ENCODE peak calls at places on chromosome 19, in ten cellular contexts. One of them, this sample, is unnamed.

GRCh38 chr19:43820098-43820860 is 6.8 kb upstream of the ZNF283 start:
- DNase-seq in transverse colon: no peak
- DNase-seq in mammary epithelial cell: peak
- DNase-seq in WERI-Rb-1: peak
- DNase-seq in adrenal gland: no peak
- DNase-seq in keratinocyte: no peak
- DNase-seq in naive thymus-derived CD4-positive, alpha-beta T cell: no peak
- DNase-seq in prostate gland: no peak
- DNase-seq in fibroblast of lung: peak
- DNase-seq in neural progenitor cell: no peak
- DNase-seq in this sample: no peak

GRCh38 chr19:7868671-7869452 is 5.3 kb downstream of the PRR36 start:
- DNase-seq in transverse colon: peak
- DNase-seq in mammary epithelial cell: peak
- DNase-seq in WERI-Rb-1: peak
- DNase-seq in adrenal gland: peak
- DNase-seq in keratinocyte: no peak
- DNase-seq in naive thymus-derived CD4-positive, alpha-beta T cell: peak
- DNase-seq in prostate gland: peak
- DNase-seq in fibroblast of lung: peak
- DNase-seq in neural progenitor cell: peak
- DNase-seq in this sample: no peak

GRCh38 chr19:53517114-53517741 is 20.7 kb upstream of the ZNF331 start:
- DNase-seq in transverse colon: no peak
- DNase-seq in mammary epithelial cell: no peak
- DNase-seq in WERI-Rb-1: no peak
- DNase-seq in adrenal gland: no peak
- DNase-seq in keratinocyte: no peak
- DNase-seq in naive thymus-derived CD4-positive, alpha-beta T cell: no peak
- DNase-seq in prostate gland: no peak
- DNase-seq in fibroblast of lung: no peak
- DNase-seq in neural progenitor cell: no peak
- DNase-seq in this sample: no peak

GRCh38 chr19:13718733-13719132 is 45.6 kb upstream of the MRI1 start:
- DNase-seq in transverse colon: peak
- DNase-seq in mammary epithelial cell: peak
- DNase-seq in WERI-Rb-1: peak
- DNase-seq in adrenal gland: no peak
- DNase-seq in keratinocyte: no peak
- DNase-seq in naive thymus-derived CD4-positive, alpha-beta T cell: no peak
- DNase-seq in prostate gland: no peak
- DNase-seq in fibroblast of lung: peak
- DNase-seq in neural progenitor cell: peak
- DNase-seq in this sample: no peak

GRCh38 chr19:35693835-35694599 is 10.3 kb upstream of the ZBTB32 start:
- DNase-seq in transverse colon: peak
- DNase-seq in mammary epithelial cell: peak
- DNase-seq in WERI-Rb-1: peak
- DNase-seq in adrenal gland: peak
- DNase-seq in keratinocyte: peak
- DNase-seq in naive thymus-derived CD4-positive, alpha-beta T cell: peak
- DNase-seq in prostate gland: peak
- DNase-seq in fibroblast of lung: peak
- DNase-seq in neural progenitor cell: peak
- DNase-seq in this sample: no peak

GRCh38 chr19:4730740-4731171 is 7.1 kb upstream of the DPP9 start:
- DNase-seq in transverse colon: peak
- DNase-seq in mammary epithelial cell: no peak
- DNase-seq in WERI-Rb-1: peak
- DNase-seq in adrenal gland: no peak
- DNase-seq in keratinocyte: no peak
- DNase-seq in naive thymus-derived CD4-positive, alpha-beta T cell: peak
- DNase-seq in prostate gland: no peak
- DNase-seq in fibroblast of lung: no peak
- DNase-seq in neural progenitor cell: no peak
- DNase-seq in this sample: no peak

GRCh38 chr19:29866011-29866410 is 54.2 kb downstream of the CCNE1 start:
- DNase-seq in transverse colon: no peak
- DNase-seq in mammary epithelial cell: no peak
- DNase-seq in WERI-Rb-1: no peak
- DNase-seq in adrenal gland: no peak
- DNase-seq in keratinocyte: no peak
- DNase-seq in naive thymus-derived CD4-positive, alpha-beta T cell: no peak
- DNase-seq in prostate gland: no peak
- DNase-seq in fibroblast of lung: no peak
- DNase-seq in neural progenitor cell: no peak
- DNase-seq in this sample: no peak

GRCh38 chr19:21463449-21464105 is 41.8 kb upstream of the ZNF429 start:
- DNase-seq in transverse colon: peak
- DNase-seq in mammary epithelial cell: peak
- DNase-seq in WERI-Rb-1: peak
- DNase-seq in adrenal gland: peak
- DNase-seq in keratinocyte: no peak
- DNase-seq in naive thymus-derived CD4-positive, alpha-beta T cell: no peak
- DNase-seq in prostate gland: peak
- DNase-seq in fibroblast of lung: peak
- DNase-seq in neural progenitor cell: peak
- DNase-seq in this sample: no peak

GRCh38 chr19:14835011-14835410 is at the start of the genes OR7A5 and OR7C1:
- DNase-seq in transverse colon: no peak
- DNase-seq in mammary epithelial cell: no peak
- DNase-seq in WERI-Rb-1: no peak
- DNase-seq in adrenal gland: peak
- DNase-seq in keratinocyte: no peak
- DNase-seq in naive thymus-derived CD4-positive, alpha-beta T cell: no peak
- DNase-seq in prostate gland: peak
- DNase-seq in fibroblast of lung: peak
- DNase-seq in neural progenitor cell: no peak
- DNase-seq in this sample: no peak

GRCh38 chr19:19372656-19373416 is 32.6 kb upstream of the GATAD2A start:
- DNase-seq in transverse colon: peak
- DNase-seq in mammary epithelial cell: no peak
- DNase-seq in WERI-Rb-1: peak
- DNase-seq in adrenal gland: peak
- DNase-seq in keratinocyte: no peak
- DNase-seq in naive thymus-derived CD4-positive, alpha-beta T cell: no peak
- DNase-seq in prostate gland: no peak
- DNase-seq in fibroblast of lung: peak
- DNase-seq in neural progenitor cell: no peak
- DNase-seq in this sample: no peak

GRCh38 chr19:14529254-14530004 is at the start of gene TECR:
- DNase-seq in transverse colon: peak
- DNase-seq in mammary epithelial cell: peak
- DNase-seq in WERI-Rb-1: peak
- DNase-seq in adrenal gland: peak
- DNase-seq in keratinocyte: peak
- DNase-seq in naive thymus-derived CD4-positive, alpha-beta T cell: peak
- DNase-seq in prostate gland: peak
- DNase-seq in fibroblast of lung: peak
- DNase-seq in neural progenitor cell: peak
- DNase-seq in this sample: peak

GRCh38 chr19:3725640-3726310 is 17.6 kb downstream of the TJP3 start:
- DNase-seq in transverse colon: peak
- DNase-seq in mammary epithelial cell: no peak
- DNase-seq in WERI-Rb-1: no peak
- DNase-seq in adrenal gland: peak
- DNase-seq in keratinocyte: no peak
- DNase-seq in naive thymus-derived CD4-positive, alpha-beta T cell: no peak
- DNase-seq in prostate gland: no peak
- DNase-seq in fibroblast of lung: no peak
- DNase-seq in neural progenitor cell: peak
- DNase-seq in this sample: no peak

GRCh38 chr19:38210458-38210987 is 13.5 kb downstream of the DPF1 start:
- DNase-seq in transverse colon: peak
- DNase-seq in mammary epithelial cell: no peak
- DNase-seq in WERI-Rb-1: no peak
- DNase-seq in adrenal gland: no peak
- DNase-seq in keratinocyte: no peak
- DNase-seq in naive thymus-derived CD4-positive, alpha-beta T cell: no peak
- DNase-seq in prostate gland: no peak
- DNase-seq in fibroblast of lung: peak
- DNase-seq in neural progenitor cell: peak
- DNase-seq in this sample: no peak
- H3K27ac ChIP-seq in transverse colon: peak
- H3K27ac ChIP-seq in mammary epithelial cell: no peak
- H3K27ac ChIP-seq in WERI-Rb-1: no peak
- H3K27ac ChIP-seq in adrenal gland: no peak
- H3K27ac ChIP-seq in keratinocyte: no peak
- H3K27ac ChIP-seq in naive thymus-derived CD4-positive, alpha-beta T cell: no peak
- H3K27ac ChIP-seq in prostate gland: peak
- H3K27ac ChIP-seq in fibroblast of lung: peak
- H3K27ac ChIP-seq in neural progenitor cell: peak
- H3K27ac ChIP-seq in this sample: no peak

GRCh38 chr19:55538132-55538531 is 1.2 kb upstream of the SBK2 start:
- DNase-seq in transverse colon: no peak
- DNase-seq in mammary epithelial cell: no peak
- DNase-seq in WERI-Rb-1: no peak
- DNase-seq in adrenal gland: no peak
- DNase-seq in keratinocyte: no peak
- DNase-seq in naive thymus-derived CD4-positive, alpha-beta T cell: no peak
- DNase-seq in prostate gland: no peak
- DNase-seq in fibroblast of lung: no peak
- DNase-seq in neural progenitor cell: no peak
- DNase-seq in this sample: no peak
- H3K27ac ChIP-seq in transverse colon: no peak
- H3K27ac ChIP-seq in mammary epithelial cell: no peak
- H3K27ac ChIP-seq in WERI-Rb-1: no peak
- H3K27ac ChIP-seq in adrenal gland: no peak
- H3K27ac ChIP-seq in keratinocyte: no peak
- H3K27ac ChIP-seq in naive thymus-derived CD4-positive, alpha-beta T cell: no peak
- H3K27ac ChIP-seq in prostate gland: no peak
- H3K27ac ChIP-seq in fibroblast of lung: no peak
- H3K27ac ChIP-seq in neural progenitor cell: no peak
- H3K27ac ChIP-seq in this sample: no peak

DNA sequence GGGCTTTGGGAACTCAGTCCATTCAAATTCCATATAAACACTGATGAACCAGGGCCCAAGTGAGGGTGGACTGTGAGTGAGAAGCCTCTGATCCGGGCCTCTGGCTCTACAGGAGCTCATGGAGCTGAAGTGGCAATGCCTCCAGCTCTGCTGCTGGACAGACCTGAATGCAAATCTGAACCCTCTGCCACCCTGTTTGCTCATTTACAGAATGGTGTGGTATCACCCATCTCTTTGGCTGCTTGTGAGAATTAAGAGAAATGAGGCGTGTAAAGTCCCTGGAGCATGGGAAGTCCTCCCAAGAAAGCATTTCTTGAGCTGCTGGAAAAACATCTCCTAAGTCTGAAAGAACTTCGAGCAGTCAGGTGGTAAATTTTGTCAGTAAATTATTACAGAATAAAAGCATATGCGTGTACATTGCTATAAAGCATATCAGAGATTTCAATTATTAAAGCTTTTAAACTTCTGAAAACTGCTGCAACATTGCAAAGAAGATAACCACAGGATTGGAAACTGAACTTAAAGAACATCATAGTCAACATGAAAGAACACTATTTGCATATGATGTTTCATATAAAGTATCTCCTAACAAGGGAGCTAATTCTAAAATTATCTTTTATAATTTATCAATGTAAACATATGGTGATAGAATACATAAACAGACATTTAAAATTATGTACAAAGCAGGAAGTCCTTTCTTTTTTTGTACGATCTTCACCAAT is 369.0 kb downstream of the UQCRFS1 start:
- DNase-seq in transverse colon: no peak
- DNase-seq in mammary epithelial cell: no peak
- DNase-seq in WERI-Rb-1: no peak
- DNase-seq in adrenal gland: no peak
- DNase-seq in keratinocyte: no peak
- DNase-seq in naive thymus-derived CD4-positive, alpha-beta T cell: no peak
- DNase-seq in prostate gland: no peak
- DNase-seq in fibroblast of lung: no peak
- DNase-seq in neural progenitor cell: no peak
- DNase-seq in this sample: no peak
- H3K27ac ChIP-seq in transverse colon: no peak
- H3K27ac ChIP-seq in mammary epithelial cell: no peak
- H3K27ac ChIP-seq in WERI-Rb-1: no peak
- H3K27ac ChIP-seq in adrenal gland: no peak
- H3K27ac ChIP-seq in keratinocyte: no peak
- H3K27ac ChIP-seq in naive thymus-derived CD4-positive, alpha-beta T cell: no peak
- H3K27ac ChIP-seq in prostate gland: no peak
- H3K27ac ChIP-seq in fibroblast of lung: no peak
- H3K27ac ChIP-seq in neural progenitor cell: no peak
- H3K27ac ChIP-seq in this sample: no peak

GRCh38 chr19:6103894-6104293 is 6.4 kb downstream of the RFX2 start:
- DNase-seq in transverse colon: no peak
- DNase-seq in mammary epithelial cell: no peak
- DNase-seq in WERI-Rb-1: no peak
- DNase-seq in adrenal gland: no peak
- DNase-seq in keratinocyte: no peak
- DNase-seq in naive thymus-derived CD4-positive, alpha-beta T cell: no peak
- DNase-seq in prostate gland: no peak
- DNase-seq in fibroblast of lung: no peak
- DNase-seq in neural progenitor cell: no peak
- DNase-seq in this sample: no peak

GRCh38 chr19:6101991-6102390 is 8.3 kb downstream of the RFX2 start:
- DNase-seq in transverse colon: no peak
- DNase-seq in mammary epithelial cell: no peak
- DNase-seq in WERI-Rb-1: no peak
- DNase-seq in adrenal gland: no peak
- DNase-seq in keratinocyte: no peak
- DNase-seq in naive thymus-derived CD4-positive, alpha-beta T cell: no peak
- DNase-seq in prostate gland: no peak
- DNase-seq in fibroblast of lung: no peak
- DNase-seq in neural progenitor cell: no peak
- DNase-seq in this sample: no peak

GRCh38 chr19:6105444-6105843 is 4.9 kb downstream of the RFX2 start:
- DNase-seq in transverse colon: no peak
- DNase-seq in mammary epithelial cell: no peak
- DNase-seq in WERI-Rb-1: no peak
- DNase-seq in adrenal gland: no peak
- DNase-seq in keratinocyte: no peak
- DNase-seq in naive thymus-derived CD4-positive, alpha-beta T cell: no peak
- DNase-seq in prostate gland: no peak
- DNase-seq in fibroblast of lung: no peak
- DNase-seq in neural progenitor cell: no peak
- DNase-seq in this sample: no peak

GRCh38 chr19:6101291-6101690 is 9.0 kb downstream of the RFX2 start:
- DNase-seq in transverse colon: no peak
- DNase-seq in mammary epithelial cell: no peak
- DNase-seq in WERI-Rb-1: no peak
- DNase-seq in adrenal gland: no peak
- DNase-seq in keratinocyte: no peak
- DNase-seq in naive thymus-derived CD4-positive, alpha-beta T cell: no peak
- DNase-seq in prostate gland: no peak
- DNase-seq in fibroblast of lung: peak
- DNase-seq in neural progenitor cell: no peak
- DNase-seq in this sample: no peak

DNA sequence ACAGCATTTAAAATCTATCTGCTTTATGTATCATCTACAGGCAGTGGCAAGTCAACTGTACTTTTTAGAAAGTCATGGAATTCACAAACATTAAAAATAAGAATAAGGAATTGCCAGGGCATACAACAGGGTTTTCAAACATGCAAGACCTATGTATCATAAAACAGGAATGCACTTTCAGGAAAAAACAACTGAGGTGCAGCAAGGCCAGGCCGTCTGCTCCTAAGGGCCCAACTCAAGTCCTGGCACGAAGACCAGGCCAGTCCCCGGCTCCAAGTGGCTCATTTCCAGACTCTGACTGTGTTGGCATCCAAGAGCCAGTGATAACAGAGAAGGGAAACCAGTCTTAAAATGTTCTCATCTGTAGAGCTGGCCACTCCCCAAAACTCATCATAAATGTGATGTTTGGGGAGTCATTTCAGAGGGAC is 7.1 kb downstream of the RFX2 start:
- DNase-seq in transverse colon: peak
- DNase-seq in mammary epithelial cell: peak
- DNase-seq in WERI-Rb-1: no peak
- DNase-seq in adrenal gland: peak
- DNase-seq in keratinocyte: peak
- DNase-seq in naive thymus-derived CD4-positive, alpha-beta T cell: no peak
- DNase-seq in prostate gland: peak
- DNase-seq in fibroblast of lung: peak
- DNase-seq in neural progenitor cell: no peak
- DNase-seq in this sample: peak
- H3K27ac ChIP-seq in transverse colon: peak
- H3K27ac ChIP-seq in mammary epithelial cell: peak
- H3K27ac ChIP-seq in WERI-Rb-1: no peak
- H3K27ac ChIP-seq in adrenal gland: peak
- H3K27ac ChIP-seq in keratinocyte: peak
- H3K27ac ChIP-seq in naive thymus-derived CD4-positive, alpha-beta T cell: no peak
- H3K27ac ChIP-seq in prostate gland: peak
- H3K27ac ChIP-seq in fibroblast of lung: peak
- H3K27ac ChIP-seq in neural progenitor cell: no peak
- H3K27ac ChIP-seq in this sample: peak